ENCODE peak calls at places on chromosomes 13 and 19, in nine cellular contexts. H, E, R, Y, S, N, X, D and P are unnamed samples.

GRCh38 chr13:29162638-29163037 is 342.5 kb downstream of the MTUS2 start:
- DNase-seq in H (no peak), E (peak), R (no peak), Y (no peak), S (peak), N (peak), X (no peak), D (no peak), P (no peak)

GRCh38 chr13:113982296-113982661 is 8.4 kb upstream of the C13orf46 start:
- DNase-seq in H (no peak), E (no peak), R (no peak), Y (no peak), S (no peak), N (no peak), X (no peak), D (no peak), P (no peak)

GRCh38 chr19:48591021-48591420 is 15.5 kb upstream of the SPACA4 start:
- DNase-seq in H (no peak), E (no peak), R (no peak), Y (no peak), S (no peak), N (no peak), X (no peak), D (no peak), P (no peak)

GRCh38 chr13:44726214-44726613 is 150.1 kb upstream of the TSC22D1 start:
- DNase-seq in H (no peak), E (no peak), R (no peak), Y (no peak), S (peak), N (no peak), X (no peak), D (no peak), P (no peak)

GRCh38 chr13:111342716-111343115 is 22.3 kb downstream of the TEX29 start:
- DNase-seq in H (no peak), E (no peak), R (no peak), Y (no peak), S (no peak), N (no peak), X (no peak), D (no peak), P (no peak)

GRCh38 chr19:6740589-6741348 is 1.3 kb downstream of the TRIP10 start:
- DNase-seq in H (peak), E (no peak), R (peak), Y (no peak), S (no peak), N (peak), X (peak), D (no peak), P (no peak)

GRCh38 chr19:16714702-16715294 is 4.8 kb upstream of the NWD1 start:
- DNase-seq in H (no peak), E (peak), R (peak), Y (no peak), S (peak), N (peak), X (no peak), D (peak), P (peak)

GRCh38 chr13:112940236-112940635 is 28.8 kb upstream of the MCF2L start:
- DNase-seq in H (no peak), E (peak), R (no peak), Y (no peak), S (no peak), N (no peak), X (no peak), D (no peak), P (no peak)

GRCh38 chr19:49983645-49984229 is 22.8 kb upstream of the SIGLEC11 start:
- DNase-seq in H (peak), E (peak), R (peak), Y (peak), S (no peak), N (peak), X (peak), D (peak), P (peak)

GRCh38 chr13:79749985-79750551 is 269.1 kb downstream of the NDFIP2 start:
- DNase-seq in H (no peak), E (no peak), R (peak), Y (no peak), S (peak), N (peak), X (no peak), D (no peak), P (no peak)

GRCh38 chr13:111409413-111409812 is 89.0 kb downstream of the TEX29 start:
- DNase-seq in H (no peak), E (no peak), R (no peak), Y (no peak), S (no peak), N (no peak), X (no peak), D (no peak), P (no peak)

GRCh38 chr13:73704587-73704986 is 429.6 kb downstream of the KLF12 start:
- DNase-seq in H (no peak), E (no peak), R (no peak), Y (no peak), S (no peak), N (no peak), X (no peak), D (no peak), P (no peak)

GRCh38 chr19:47075179-47075811 is 26.9 kb upstream of the TMEM160 start:
- DNase-seq in H (no peak), E (no peak), R (no peak), Y (no peak), S (no peak), N (no peak), X (no peak), D (no peak), P (no peak)

GRCh38 chr13:44347301-44347700 is 26.3 kb upstream of the SERP2 start:
- DNase-seq in H (no peak), E (no peak), R (no peak), Y (no peak), S (no peak), N (no peak), X (no peak), D (no peak), P (no peak)

GRCh38 chr13:97367016-97367415 is 67.0 kb upstream of the RAP2A start:
- DNase-seq in H (no peak), E (no peak), R (no peak), Y (no peak), S (peak), N (peak), X (no peak), D (no peak), P (no peak)

GRCh38 chr19:5403968-5404640 is 51.1 kb upstream of the ZNRF4 start:
- DNase-seq in H (no peak), E (no peak), R (peak), Y (peak), S (peak), N (peak), X (peak), D (no peak), P (peak)

GRCh38 chr19:3249408-3249807 is 24.9 kb downstream of the CELF5 start:
- DNase-seq in H (no peak), E (no peak), R (no peak), Y (no peak), S (no peak), N (no peak), X (no peak), D (no peak), P (no peak)

GRCh38 chr13:28529836-28530235 is 34.9 kb upstream of the FLT1 start:
- DNase-seq in H (no peak), E (no peak), R (no peak), Y (no peak), S (no peak), N (no peak), X (no peak), D (no peak), P (no peak)

GRCh38 chr19:40398417-40399056 is 8.6 kb upstream of the HIPK4 start:
- DNase-seq in H (peak), E (no peak), R (peak), Y (peak), S (peak), N (no peak), X (no peak), D (no peak), P (peak)

GRCh38 chr13:30585748-30586262 is 31.9 kb upstream of the USPL1 start:
- DNase-seq in H (no peak), E (no peak), R (no peak), Y (no peak), S (peak), N (no peak), X (no peak), D (no peak), P (no peak)

GRCh38 chr13:82330499-82330898 is 1551.8 kb downstream of the SLITRK1 start:
- DNase-seq in H (no peak), E (no peak), R (peak), Y (no peak), S (no peak), N (no peak), X (no peak), D (no peak), P (no peak)

GRCh38 chr19:54478677-54479266 is 5.7 kb upstream of the CDC42EP5 start:
- DNase-seq in H (no peak), E (no peak), R (peak), Y (no peak), S (peak), N (no peak), X (no peak), D (peak), P (no peak)

GRCh38 chr13:49812806-49813205 is 20.3 kb upstream of the KPNA3 start:
- DNase-seq in H (no peak), E (no peak), R (no peak), Y (no peak), S (no peak), N (no peak), X (no peak), D (no peak), P (no peak)

GRCh38 chr13:93259527-93260080 is 33.0 kb downstream of the GPC6 start:
- DNase-seq in H (no peak), E (no peak), R (no peak), Y (no peak), S (peak), N (no peak), X (no peak), D (no peak), P (no peak)

GRCh38 chr13:30382836-30383525 is 39.3 kb upstream of the UBE2L5 start:
- DNase-seq in H (no peak), E (no peak), R (no peak), Y (no peak), S (no peak), N (no peak), X (no peak), D (no peak), P (no peak)

GRCh38 chr19:55613396-55613795 is 7.9 kb downstream of the ZNF865 start:
- DNase-seq in H (peak), E (no peak), R (no peak), Y (no peak), S (no peak), N (no peak), X (no peak), D (no peak), P (no peak)

GRCh38 chr13:38135590-38135989 is 214.1 kb upstream of the UFM1 start:
- DNase-seq in H (no peak), E (no peak), R (no peak), Y (no peak), S (no peak), N (no peak), X (no peak), D (no peak), P (no peak)

GRCh38 chr13:91123456-91124127 is 223.9 kb upstream of the MIR17HG start:
- DNase-seq in H (no peak), E (no peak), R (no peak), Y (no peak), S (peak), N (no peak), X (no peak), D (no peak), P (no peak)

GRCh38 chr19:44648536-44649370 is 5.0 kb downstream of the PVR start:
- DNase-seq in H (no peak), E (no peak), R (peak), Y (no peak), S (peak), N (no peak), X (no peak), D (no peak), P (no peak)

GRCh38 chr19:1370579-1371361 is 12.9 kb upstream of the NDUFS7 start:
- DNase-seq in H (no peak), E (no peak), R (no peak), Y (no peak), S (no peak), N (no peak), X (no peak), D (no peak), P (no peak)